ENCODE peak calls at places on chromosomes 1 and 21, in seven cellular contexts. H is tibial nerve; J is WERI-Rb-1; K is CD4-positive, CD25-positive, alpha-beta regulatory T cell; D is right cardiac atrium; P is HepG2; G is H1. X is an unnamed sample.

GRCh38 chr1:179318501-179318900 is 24.9 kb downstream of the SOAT1 start:
- DNase-seq in G (no peak), D (no peak), J (no peak), P (no peak), K (no peak), H (no peak), X (no peak)

GRCh38 chr1:97898948-97899347 is 21.9 kb downstream of the DPYD start:
- DNase-seq in H (no peak), J (no peak), G (no peak), D (no peak), K (no peak), P (no peak), X (no peak)

GRCh38 chr21:46096997-46097825 is 701 bp upstream of the COL6A2 start:
- DNase-seq in G (no peak), H (no peak), P (no peak), J (peak; percentile 19), D (no peak), K (no peak), X (peak; percentile 7)

GRCh38 chr1:101235696-101236545 is 898 bp upstream of the S1PR1 start:
- DNase-seq in G (no peak), J (peak; percentile 27), P (no peak), D (peak; percentile 78), H (peak; percentile 30), K (peak; percentile 42), X (peak; percentile 59)

GRCh38 chr1:23402286-23403037 is 22.1 kb downstream of the TCEA3 start:
- DNase-seq in D (no peak), G (no peak), J (no peak), H (no peak), K (no peak), P (no peak), X (no peak)

GRCh38 chr1:59682405-59683080 is 132.2 kb upstream of the HOOK1 start:
- DNase-seq in P (no peak), K (no peak), D (no peak), J (no peak), G (no peak), H (no peak), X (no peak)

GRCh38 chr1:29210278-29211085 is 20.3 kb downstream of the MECR start:
- DNase-seq in D (no peak), P (no peak), K (no peak), H (no peak), J (peak; percentile 90), G (no peak), X (no peak)

GRCh38 chr1:1203561-1204424 is 2.6 kb downstream of the TNFRSF18 start:
- DNase-seq in K (peak; percentile 1), G (no peak), H (no peak), P (no peak), J (no peak), D (peak; percentile 45), X (peak; percentile 4)

DNA sequence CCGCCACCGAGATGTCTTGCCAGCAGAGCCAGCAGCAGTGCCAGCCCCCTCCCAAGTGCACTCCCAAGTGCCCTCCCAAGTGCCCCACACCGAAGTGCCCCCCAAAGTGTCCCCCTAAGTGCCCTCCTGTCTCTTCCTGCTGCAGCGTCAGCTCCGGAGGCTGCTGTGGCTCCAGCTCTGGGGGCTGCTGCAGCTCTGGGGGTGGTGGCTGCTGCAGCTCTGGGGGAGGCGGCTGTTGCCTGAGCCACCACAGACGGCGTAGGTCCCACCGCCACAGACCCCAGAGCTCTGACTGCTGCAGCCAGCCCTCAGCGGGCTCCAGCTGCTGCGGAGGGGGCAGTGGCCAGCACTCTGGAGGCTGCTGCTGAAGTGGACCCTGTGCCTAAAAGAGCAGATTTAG is 1.4 kb downstream of the LCE1F start:
- DNase-seq in H (no peak), K (no peak), D (no peak), P (no peak), J (no peak), G (no peak), X (no peak)
- H3K9me3 ChIP-seq in H (no peaks in the 10 kb centered on the region), K (no peaks in the 10 kb centered on the region), D (no peaks in the 10 kb centered on the region), P (no peaks in the 10 kb centered on the region), J (no peaks in the 10 kb centered on the region), G (peaks cover 67% of the 10 kb centered on the region), X (no peaks in the 10 kb centered on the region)

GRCh38 chr1:227661495-227661894 is 73.6 kb downstream of the JMJD4 start:
- DNase-seq in D (no peak), K (no peak), P (no peak), G (no peak), H (no peak), J (no peak), X (no peak)
- H3K9me3 ChIP-seq in D (peaks cover 28% of the 10 kb centered on the region), K (peaks cover 97% of the 10 kb centered on the region), P (peaks cover 95% of the 10 kb centered on the region), G (peaks cover 75% of the 10 kb centered on the region), H (peaks cover 20% of the 10 kb centered on the region), J (no peaks in the 10 kb centered on the region), X (peaks cover 42% of the 10 kb centered on the region)

DNA sequence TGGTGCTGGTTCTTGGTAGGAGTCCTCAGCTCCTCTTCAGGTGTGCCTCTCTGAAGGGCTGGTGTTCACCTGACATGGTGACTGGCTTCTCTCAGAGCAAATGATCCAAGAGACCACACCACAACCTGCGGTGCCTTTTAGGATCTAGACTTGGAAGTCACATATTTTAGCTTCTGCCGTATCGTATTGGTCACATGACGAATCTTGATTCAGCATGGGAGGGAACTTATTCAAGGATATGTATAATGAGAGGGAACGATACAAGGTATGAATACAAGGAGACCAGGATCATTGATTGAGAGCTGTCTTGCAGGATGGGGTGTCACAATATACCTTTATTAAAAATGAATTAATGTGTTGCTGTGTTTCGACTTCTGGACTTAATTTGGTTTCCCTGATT is 58.0 kb downstream of the RAP1A start:
- DNase-seq in D (no peak), G (no peak), K (no peak), H (no peak), J (no peak), P (no peak), X (no peak)
- H3K9me3 ChIP-seq in D (no peaks in the 10 kb centered on the region), G (no peaks in the 10 kb centered on the region), K (no peaks in the 10 kb centered on the region), H (no peaks in the 10 kb centered on the region), J (peaks cover 8% of the 10 kb centered on the region), P (no peaks in the 10 kb centered on the region), X (no peaks in the 10 kb centered on the region)

DNA sequence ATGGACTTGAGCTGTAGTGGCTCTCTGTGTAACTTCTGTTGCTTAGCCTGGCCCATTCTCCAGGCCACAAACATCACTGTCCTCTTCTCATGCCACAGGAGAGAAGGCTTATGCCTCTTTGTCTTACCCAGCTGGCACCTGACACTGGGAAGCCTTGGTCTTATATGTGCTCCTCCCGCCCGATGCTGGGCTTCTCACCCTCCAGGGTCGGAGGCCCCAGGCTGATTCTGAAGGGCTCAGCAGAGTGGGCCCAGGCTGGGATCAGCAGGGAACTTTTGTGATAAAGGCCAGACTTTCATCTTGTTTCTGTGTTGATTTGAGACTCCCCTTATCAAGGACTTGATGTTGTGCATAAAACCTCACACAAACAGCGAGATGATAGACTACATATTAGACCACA is 29.8 kb downstream of the TRPM2 start:
- DNase-seq in J (no peak), K (no peak), H (no peak), P (no peak), D (no peak), G (no peak), X (no peak)
- H3K9me3 ChIP-seq in J (peaks cover 21% of the 10 kb centered on the region), K (peaks cover 34% of the 10 kb centered on the region), H (peaks cover 6% of the 10 kb centered on the region), P (peaks cover 25% of the 10 kb centered on the region), D (peaks cover 3% of the 10 kb centered on the region), G (peaks cover 3% of the 10 kb centered on the region), X (no peaks in the 10 kb centered on the region)

DNA sequence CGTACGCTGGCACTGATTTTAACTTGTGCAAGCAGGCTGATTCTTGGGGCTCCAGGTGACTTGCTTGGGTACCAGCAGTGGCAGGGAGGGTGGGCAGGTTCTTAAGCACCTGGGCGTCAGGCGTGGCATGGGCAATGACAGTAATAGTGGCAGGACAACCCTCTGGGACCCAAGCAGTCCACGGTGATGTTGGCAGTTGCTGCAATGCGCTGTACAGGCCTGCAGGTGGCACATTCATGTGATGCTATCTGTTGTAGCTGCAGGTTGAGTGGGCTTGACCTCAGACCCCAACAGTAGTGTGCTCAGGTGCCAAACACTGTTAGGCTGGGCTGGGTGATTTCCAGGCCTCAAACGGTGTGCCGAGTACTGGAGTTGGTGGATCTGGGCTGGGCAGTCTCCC is 10.2 kb upstream of the OR10J4 start:
- DNase-seq in H (no peak), J (peak; percentile 19), P (no peak), G (no peak), D (peak; percentile 23), K (no peak), X (no peak)
- H3K9me3 ChIP-seq in H (no peaks in the 10 kb centered on the region), J (peaks cover 9% of the 10 kb centered on the region), P (peaks cover 69% of the 10 kb centered on the region), G (peaks cover 56% of the 10 kb centered on the region), D (no peaks in the 10 kb centered on the region), K (peaks cover 5% of the 10 kb centered on the region), X (no peaks in the 10 kb centered on the region)

GRCh38 chr1:152566681-152567080 is at the start of gene LCE3E:
- DNase-seq in P (no peak), J (no peak), K (no peak), D (no peak), G (no peak), H (no peak), X (no peak)
- H3K9me3 ChIP-seq in P (no peaks in the 10 kb centered on the region), J (no peaks in the 10 kb centered on the region), K (peaks cover 13% of the 10 kb centered on the region), D (peaks cover 1% of the 10 kb centered on the region), G (peaks cover 79% of the 10 kb centered on the region), H (no peaks in the 10 kb centered on the region), X (peaks cover 3% of the 10 kb centered on the region)

GRCh38 chr1:49252917-49253316 is 476.2 kb upstream of the BEND5 start:
- DNase-seq in D (no peak), J (no peak), H (no peak), K (no peak), P (no peak), G (no peak), X (no peak)
- H3K9me3 ChIP-seq in D (no peaks in the 10 kb centered on the region), J (no peaks in the 10 kb centered on the region), H (peaks cover 5% of the 10 kb centered on the region), K (no peaks in the 10 kb centered on the region), P (peaks cover 87% of the 10 kb centered on the region), G (peaks cover 65% of the 10 kb centered on the region), X (no peaks in the 10 kb centered on the region)

X was measured in T-helper 17 cell.